ENCODE peak calls at places on chromosomes 2 and 18, in nine cellular contexts. N, Q, R, J, U, M, P, X and K are unnamed samples. For H3K4me1, the result is how much of the 10 kb centered on the place peaks cover.

GRCh38 chr2:31227110-31227509 is 6.8 kb upstream of the EHD3 start:
- DNase-seq in J (no peak), Q (no peak), N (no peak), M (no peak), X (no peak), U (no peak), R (no peak), P (no peak), K (no peak)

GRCh38 chr2:95296036-95296435 is 1.1 kb upstream of the KCNIP3 start:
- DNase-seq in P (no peak), J (no peak), Q (no peak), R (no peak), M (no peak), U (no peak), X (no peak), N (no peak), K (no peak)

GRCh38 chr2:174699993-174700766 is 64.1 kb downstream of the CHRNA1 start:
- DNase-seq in J (no peak), N (no peak), U (no peak), P (no peak), X (peak), M (no peak), Q (peak), R (peak), K (no peak)

GRCh38 chr2:86301711-86302202 is 35.7 kb downstream of the REEP1 start:
- DNase-seq in N (no peak), M (no peak), U (no peak), P (no peak), J (no peak), R (no peak), Q (peak), X (no peak), K (peak)

GRCh38 chr2:119544075-119545031 is at the start of gene CFAP221:
- DNase-seq in Q (peak), M (peak), N (peak), R (peak), P (no peak), X (peak), J (peak), U (peak), K (no peak)

GRCh38 chr2:136376798-136377211 is 258.9 kb upstream of the CXCR4 start:
- DNase-seq in P (no peak), R (no peak), Q (no peak), M (peak), X (no peak), U (no peak), N (no peak), J (no peak), K (no peak)

GRCh38 chr18:14978962-14979535 is 231.1 kb downstream of the ANKRD30B start:
- DNase-seq in N (no peak), R (no peak), Q (peak), M (no peak), X (peak), J (no peak), P (no peak), U (no peak), K (no peak)

GRCh38 chr2:3147641-3148530 is 229.7 kb downstream of the EIPR1 start:
- DNase-seq in J (no peak), X (no peak), Q (no peak), R (no peak), U (no peak), M (no peak), N (no peak), P (no peak), K (peak)

GRCh38 chr18:55220523-55220922 is 261.3 kb upstream of the CCDC68 start:
- DNase-seq in X (no peak), J (no peak), M (peak), R (no peak), U (no peak), N (no peak), P (no peak), Q (no peak), K (no peak)

GRCh38 chr2:237486334-237486818 is 675 bp upstream of the MLPH start:
- DNase-seq in M (no peak), Q (no peak), N (no peak), X (no peak), U (no peak), P (no peak), J (no peak), R (no peak), K (no peak)

GRCh38 chr18:79871026-79871390 is 73.3 kb downstream of the KCNG2 start:
- DNase-seq in Q (no peak), X (no peak), J (no peak), U (no peak), R (no peak), P (no peak), N (no peak), M (no peak), K (peak)

GRCh38 chr18:69774831-69775230 is 172.8 kb downstream of the CD226 start:
- DNase-seq in P (no peak), M (no peak), N (no peak), Q (no peak), U (no peak), X (no peak), R (no peak), J (no peak), K (no peak)

GRCh38 chr2:144801766-144802165 is 281.8 kb upstream of the ZEB2 start:
- DNase-seq in R (no peak), P (no peak), M (peak), U (no peak), N (no peak), X (no peak), J (no peak), Q (no peak), K (no peak)

GRCh38 chr2:193279361-193279760 is 1084.6 kb upstream of the TMEFF2 start:
- DNase-seq in M (no peak), X (no peak), J (no peak), R (no peak), P (no peak), Q (no peak), N (no peak), U (no peak), K (no peak)

GRCh38 chr2:221635949-221636348 is 63.8 kb upstream of the EPHA4 start:
- DNase-seq in P (no peak), M (no peak), R (peak), X (peak), Q (no peak), J (no peak), U (peak), N (peak), K (no peak)

GRCh38 chr2:224284134-224284946 is 117.6 kb downstream of the FAM124B start:
- DNase-seq in X (peak), Q (peak), U (peak), R (peak), M (no peak), J (no peak), N (no peak), P (no peak), K (no peak)

GRCh38 chr2:166494140-166494544 is at the start of gene SCN7A:
- DNase-seq in M (peak), X (no peak), N (peak), P (peak), Q (peak), R (no peak), U (peak), J (peak), K (peak)

GRCh38 chr2:100643906-100644501 is 81.2 kb downstream of the PDCL3 start:
- DNase-seq in Q (no peak), X (no peak), M (no peak), J (no peak), P (no peak), N (no peak), R (no peak), U (no peak), K (no peak)

GRCh38 chr2:119808516-119809147 is 48.9 kb downstream of the PTPN4 start:
- DNase-seq in N (no peak), Q (no peak), X (no peak), P (no peak), J (no peak), R (no peak), M (peak), U (no peak), K (no peak)

GRCh38 chr2:186384226-186384625 is 101.8 kb upstream of the ZC3H15 start:
- DNase-seq in Q (no peak), X (no peak), M (no peak), U (no peak), N (no peak), P (no peak), J (no peak), R (no peak), K (no peak)

GRCh38 chr18:35502062-35502461 is 4.3 kb upstream of the INO80C start:
- DNase-seq in P (no peak), R (no peak), X (no peak), Q (no peak), J (no peak), M (no peak), U (no peak), N (peak), K (no peak)

DNA sequence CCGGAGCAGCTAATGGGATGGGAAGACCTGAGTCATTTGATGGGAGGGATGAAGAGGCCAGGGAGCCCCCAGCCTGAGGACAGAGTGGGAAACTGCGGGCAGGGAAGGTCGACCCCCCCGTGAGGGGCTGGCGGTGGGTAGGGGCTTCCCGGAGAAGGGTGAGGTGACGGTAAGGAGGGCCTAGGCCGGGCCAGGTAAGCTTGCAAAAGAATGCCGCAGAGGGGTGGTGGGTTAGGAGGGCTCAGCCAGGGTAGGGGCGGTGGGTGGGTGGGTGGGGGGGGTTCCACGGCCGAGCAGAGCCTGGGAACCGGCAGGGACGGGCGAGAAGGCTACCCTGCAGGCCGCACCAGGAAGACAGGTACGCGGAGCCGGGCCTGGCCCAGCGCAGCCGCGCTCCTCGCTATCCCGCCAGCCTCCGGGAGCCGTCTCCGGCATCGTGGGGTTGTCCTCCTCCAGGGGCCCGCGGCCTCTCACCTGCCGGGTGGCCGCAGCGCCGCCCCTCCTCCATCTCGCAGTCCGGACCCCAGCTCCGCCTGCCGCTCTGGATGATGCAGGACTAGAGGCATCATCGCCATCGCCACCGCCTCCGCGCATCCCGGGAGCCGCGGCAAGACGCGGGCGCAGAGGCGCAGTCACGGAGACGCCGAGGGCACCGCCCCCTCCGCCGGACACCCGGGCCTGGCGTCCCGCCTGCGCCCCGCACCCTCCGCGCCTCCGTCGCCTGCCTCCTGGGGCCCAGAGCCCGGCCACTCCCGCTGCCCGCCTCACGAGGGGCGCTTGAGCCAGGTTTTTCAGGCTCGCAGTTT is at the start of gene GPR75:
- DNase-seq in Q (peak), U (peak), P (no peak), N (no peak), R (no peak), X (no peak), J (peak), M (no peak), K (no peak)
- H3K4me3 ChIP-seq in Q (no peak), U (no peak), P (peak), N (peak), R (no peak), X (no peak), J (peak), M (peak), K (peak)

DNA sequence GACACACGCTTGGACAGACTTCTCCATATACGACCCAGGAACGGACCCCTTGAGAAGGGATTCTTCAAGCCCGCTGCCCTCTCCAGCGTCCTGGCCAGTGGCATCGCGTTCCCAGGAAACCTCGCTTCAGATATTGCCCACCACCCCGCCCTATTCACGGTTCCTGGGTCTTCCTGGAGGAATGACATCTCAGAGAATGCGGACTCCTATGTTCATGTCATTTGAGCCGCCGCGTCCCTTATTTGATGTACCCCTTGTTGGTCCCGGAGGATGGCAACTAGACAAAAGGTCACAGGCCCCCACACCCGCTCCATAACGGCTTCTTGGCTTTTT is 588 bp upstream of the CCDC93 start:
- DNase-seq in N (peak), X (no peak), U (no peak), J (no peak), Q (no peak), M (no peak), R (peak), P (no peak), K (no peak)
- H3K4me1 ChIP-seq in N (half or more), X (under half), U (under half), J (under half), Q (under half), M (under half), R (under half), P (under half), K (under half)

DNA sequence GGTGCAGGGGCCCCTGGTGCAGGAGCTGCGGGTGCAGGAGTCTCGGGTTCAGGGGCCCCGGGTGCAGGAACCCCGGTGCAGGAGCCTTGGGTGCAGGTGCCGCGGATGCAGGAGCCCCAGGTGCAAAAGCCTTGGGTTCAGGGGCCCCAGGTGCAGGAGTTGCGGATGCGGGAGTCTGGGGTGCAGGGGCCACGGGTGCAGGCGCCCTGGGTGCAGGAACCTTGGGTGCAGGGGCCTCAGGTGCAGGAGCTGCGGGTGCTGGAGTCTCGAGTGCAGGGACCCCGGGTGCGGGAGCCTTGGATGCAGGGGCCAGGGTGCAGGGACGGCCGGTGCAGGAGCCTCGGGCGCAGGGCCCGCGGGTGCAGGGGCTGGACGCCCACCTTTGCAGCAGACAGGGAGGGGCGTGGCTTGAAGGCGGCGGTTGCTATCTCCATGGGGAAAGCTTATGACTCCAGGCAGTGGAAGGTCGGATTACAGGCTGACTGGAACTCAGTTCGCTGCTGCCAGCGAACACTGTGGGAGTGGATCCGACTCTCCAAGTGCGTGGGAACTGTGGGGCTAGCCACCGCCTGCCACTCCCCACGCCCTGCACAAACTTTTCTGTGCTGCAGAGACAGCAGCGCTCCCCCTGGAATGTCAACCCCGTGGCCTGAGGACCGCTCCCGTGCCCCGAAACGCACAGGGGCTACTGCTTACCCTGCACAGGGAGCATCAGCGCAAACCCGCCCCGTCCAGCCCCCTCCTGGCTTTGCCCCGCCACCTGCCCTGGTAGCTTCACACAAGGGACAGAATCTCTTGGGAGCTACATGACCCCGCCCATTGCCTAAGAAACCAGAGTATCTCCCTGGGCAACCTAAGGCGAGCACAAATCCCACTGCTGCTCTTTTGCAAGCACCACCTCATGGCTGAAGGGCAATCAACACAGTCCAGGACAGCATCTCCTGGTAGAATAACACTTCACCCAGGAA is 40.3 kb downstream of the COPS9 start:
- DNase-seq in R (no peak), P (no peak), U (no peak), N (no peak), X (no peak), J (no peak), Q (peak), M (no peak), K (no peak)
- H3K4me3 ChIP-seq in R (no peak), P (no peak), U (no peak), N (no peak), X (no peak), J (no peak), Q (no peak), M (no peak), K (no peak)

DNA sequence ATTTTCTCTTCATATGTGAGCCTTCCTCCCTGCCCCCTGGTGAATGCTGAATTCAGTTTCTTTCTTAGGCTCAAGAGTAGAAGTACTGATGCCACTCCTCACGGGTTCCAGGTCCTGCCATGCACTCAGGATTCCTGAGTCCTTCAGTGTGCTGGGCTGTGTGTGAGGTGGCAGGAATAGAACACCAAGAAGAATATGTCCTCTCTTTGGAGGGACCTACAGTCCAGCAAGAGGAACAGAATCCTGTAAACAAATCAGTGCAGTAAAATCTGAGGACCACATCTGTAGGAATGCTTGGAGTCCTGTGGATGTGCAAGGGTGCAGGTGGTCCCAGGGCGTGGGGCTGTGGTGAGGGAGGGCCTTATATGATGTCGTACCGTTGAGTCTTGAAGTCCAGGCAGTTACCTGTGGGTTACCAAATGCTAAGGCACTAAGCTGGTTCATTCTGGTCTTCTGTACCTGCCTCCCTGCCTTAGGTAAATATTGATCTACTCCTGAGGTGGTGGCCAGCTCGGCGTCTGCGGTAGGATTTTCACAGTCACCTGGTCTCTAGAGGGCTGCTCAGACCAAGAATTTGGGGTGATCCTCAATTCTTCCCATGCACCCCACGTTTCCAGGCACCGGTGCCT is 5.5 kb downstream of the ASAP2 start:
- DNase-seq in R (no peak), Q (no peak), P (no peak), J (no peak), N (no peak), M (no peak), X (no peak), U (no peak), K (no peak)
- H3K4me1 ChIP-seq in R (under half), Q (under half), P (half or more), J (under half), N (half or more), M (under half), X (under half), U (half or more), K (half or more)

GRCh38 chr2:163466583-163466982 is 269.2 kb downstream of the FIGN start:
- DNase-seq in J (no peak), Q (no peak), R (no peak), N (no peak), U (no peak), M (peak), X (no peak), P (no peak), K (no peak)

GRCh38 chr2:163462993-163463392 is 272.8 kb downstream of the FIGN start:
- DNase-seq in R (no peak), N (no peak), J (no peak), P (no peak), U (no peak), M (no peak), X (no peak), Q (no peak), K (no peak)

GRCh38 chr2:163467206-163467605 is 268.6 kb downstream of the FIGN start:
- DNase-seq in R (no peak), P (no peak), X (no peak), Q (no peak), M (peak), N (no peak), J (no peak), U (no peak), K (no peak)

GRCh38 chr2:163469561-163469962 is 266.2 kb downstream of the FIGN start:
- DNase-seq in J (no peak), X (no peak), M (peak), P (no peak), U (no peak), R (no peak), N (no peak), Q (no peak), K (no peak)

GRCh38 chr2:163465440-163465839 is 270.4 kb downstream of the FIGN start:
- DNase-seq in R (no peak), J (no peak), U (no peak), Q (no peak), M (no peak), N (no peak), P (no peak), X (no peak), K (no peak)
- H3K4me3 ChIP-seq in R (no peak), J (no peak), U (no peak), Q (no peak), M (no peak), N (no peak), P (no peak), X (no peak), K (no peak)